ENCODE peak calls at places on chromosomes 13 and 19, in eight cellular contexts. R is activated T-cell treated with anti-CD3 and anti-CD28 coated beads, Interleukin-2, amount 50 U/mL, for 72 hours; Z is right cardiac atrium; L is pancreas; P is upper lobe of right lung; X is effector memory CD8-positive, alpha-beta T cell; C is CD4-positive, alpha-beta T cell; M is omental fat pad. S is an unnamed sample.

GRCh38 chr19:2426661-2427322 is 594 bp downstream of the TIMM13 start:
- ATAC-seq in M (peak), R (peak), C (peak), P (peak), Z (peak), X (no peak), L (peak), S (peak)

GRCh38 chr19:12982648-12983047 is 12.6 kb upstream of the NFIX start:
- ATAC-seq in R (no peak), Z (no peak), P (no peak), C (no peak), M (no peak), X (no peak), L (no peak), S (no peak)

GRCh38 chr13:79423801-79424642 is 18.0 kb upstream of the RBM26 start:
- ATAC-seq in L (peak), R (peak), X (peak), C (peak), P (peak), M (peak), Z (no peak), S (no peak)

GRCh38 chr13:46392967-46393366 is 5.9 kb upstream of the RUBCNL start:
- ATAC-seq in M (no peak), R (peak), X (no peak), C (no peak), L (no peak), P (no peak), Z (no peak), S (no peak)

GRCh38 chr13:34174671-34175145 is 356.8 kb downstream of the RFC3 start:
- ATAC-seq in X (no peak), L (no peak), P (no peak), R (no peak), C (no peak), Z (no peak), M (no peak), S (no peak)

GRCh38 chr19:19860756-19861390 is 4.8 kb upstream of the ZNF253 start:
- ATAC-seq in Z (peak), M (peak), X (peak), R (peak), P (no peak), C (peak), L (no peak), S (no peak)

GRCh38 chr13:103066079-103066880 is at the start of gene SLC10A2:
- ATAC-seq in P (no peak), C (no peak), R (no peak), L (no peak), Z (no peak), X (no peak), M (no peak), S (no peak)

GRCh38 chr13:75913925-75914324 is 277.8 kb downstream of the LMO7 start:
- ATAC-seq in R (no peak), X (no peak), P (no peak), L (no peak), C (no peak), Z (no peak), M (no peak), S (no peak)

GRCh38 chr19:33462112-33462726 is 59.4 kb downstream of the PEPD start:
- ATAC-seq in L (no peak), Z (no peak), M (no peak), C (no peak), R (no peak), P (no peak), X (no peak), S (no peak)

GRCh38 chr13:30133554-30133912 is 173.8 kb downstream of the KATNAL1 start:
- ATAC-seq in L (no peak), C (no peak), M (no peak), R (no peak), Z (no peak), P (no peak), X (no peak), S (no peak)

GRCh38 chr19:29836409-29836825 is 24.6 kb downstream of the CCNE1 start:
- ATAC-seq in X (no peak), Z (no peak), L (no peak), C (no peak), M (no peak), R (peak), P (no peak), S (no peak)

GRCh38 chr19:9070066-9070465 is 16.8 kb upstream of the OR1M1 start:
- ATAC-seq in R (no peak), X (no peak), M (no peak), Z (no peak), C (no peak), P (no peak), L (no peak), S (no peak)

GRCh38 chr13:30142502-30143211 is 164.7 kb downstream of the KATNAL1 start:
- ATAC-seq in X (peak), R (peak), C (peak), L (no peak), P (peak), M (peak), Z (peak), S (peak)

GRCh38 chr13:38341149-38341692 is 8.4 kb upstream of the UFM1 start:
- ATAC-seq in R (no peak), L (no peak), C (no peak), M (no peak), X (no peak), Z (no peak), P (no peak), S (no peak)

GRCh38 chr19:23784274-23784673 is 25.6 kb upstream of the ZNF681 start:
- ATAC-seq in Z (no peak), C (no peak), R (peak), P (no peak), M (no peak), L (no peak), X (no peak), S (no peak)

GRCh38 chr19:2827840-2828489 is 8.3 kb downstream of the ZNF554 start:
- ATAC-seq in C (no peak), R (no peak), M (no peak), L (no peak), Z (no peak), P (no peak), X (no peak), S (no peak)

GRCh38 chr19:43489310-43489709 is 15.2 kb downstream of the PHLDB3 start:
- ATAC-seq in P (peak), L (no peak), R (no peak), Z (no peak), C (no peak), M (no peak), X (no peak), S (no peak)

GRCh38 chr13:71770710-71771109 is 96.3 kb downstream of the DACH1 start:
- ATAC-seq in C (no peak), X (no peak), P (no peak), L (no peak), Z (no peak), R (no peak), M (no peak), S (no peak)

GRCh38 chr19:38841787-38842438 is 7.9 kb downstream of the HNRNPL start:
- ATAC-seq in P (no peak), L (no peak), X (peak), Z (no peak), M (no peak), C (peak), R (peak), S (no peak)

GRCh38 chr13:57716295-57716694 is 84.8 kb downstream of the PCDH17 start:
- ATAC-seq in R (no peak), L (no peak), M (no peak), P (peak), C (no peak), X (no peak), Z (no peak), S (no peak)

GRCh38 chr13:73970413-73971055 is 163.7 kb downstream of the KLF12 start:
- ATAC-seq in R (no peak), P (no peak), M (no peak), X (no peak), Z (peak), L (no peak), C (no peak), S (no peak)

GRCh38 chr13:112072531-112073244 is 5.7 kb downstream of the SOX1 start:
- ATAC-seq in P (peak), M (no peak), L (no peak), C (no peak), X (no peak), R (no peak), Z (no peak), S (peak)

GRCh38 chr13:28983661-28984060 is 163.5 kb downstream of the MTUS2 start:
- ATAC-seq in Z (no peak), C (no peak), X (no peak), L (peak), P (peak), R (no peak), M (no peak), S (no peak)

GRCh38 chr13:30832845-30833332 is 73.2 kb upstream of the MEDAG start:
- ATAC-seq in X (no peak), P (peak), L (peak), C (no peak), M (no peak), R (peak), Z (peak), S (no peak)

GRCh38 chr13:33931397-33931987 is 113.5 kb downstream of the RFC3 start:
- ATAC-seq in M (no peak), R (peak), L (no peak), P (peak), C (no peak), X (no peak), Z (peak), S (no peak)

GRCh38 chr13:78028960-78029359 is 110.3 kb upstream of the EDNRB start:
- ATAC-seq in L (no peak), X (no peak), M (no peak), P (no peak), R (no peak), Z (no peak), C (no peak), S (no peak)

GRCh38 chr13:75818181-75819110 is 182.3 kb downstream of the LMO7 start:
- ATAC-seq in L (no peak), P (no peak), X (no peak), R (no peak), M (no peak), C (no peak), Z (no peak), S (no peak)

GRCh38 chr19:35075202-35076025 is 33.9 kb downstream of the HPN start:
- ATAC-seq in X (no peak), M (no peak), P (no peak), R (no peak), C (no peak), Z (no peak), L (no peak), S (no peak)

GRCh38 chr19:5567360-5567970 is at the start of gene TINCR:
- ATAC-seq in C (no peak), P (peak), R (no peak), L (no peak), M (peak), X (no peak), Z (no peak), S (no peak)

GRCh38 chr13:26949701-26950345 is 189.2 kb upstream of the GPR12 start:
- ATAC-seq in Z (no peak), X (no peak), P (no peak), R (no peak), L (no peak), M (no peak), C (no peak), S (no peak)

GRCh38 chr19:45574526-45574925 is 10.1 kb downstream of the OPA3 start:
- ATAC-seq in P (no peak), M (no peak), X (no peak), L (no peak), Z (peak), C (no peak), R (no peak), S (no peak)

GRCh38 chr13:26017196-26017921 is 34.5 kb downstream of the SHISA2 start:
- ATAC-seq in L (no peak), M (no peak), R (peak), C (peak), Z (peak), P (peak), X (no peak), S (no peak)

GRCh38 chr19:18406749-18407148 is 9.3 kb upstream of the LRRC25 start:
- ATAC-seq in Z (no peak), C (no peak), M (no peak), P (no peak), R (no peak), X (no peak), L (no peak), S (no peak)

GRCh38 chr13:103557878-103558277 is 491.7 kb upstream of the SLC10A2 start:
- ATAC-seq in C (no peak), P (no peak), X (no peak), L (no peak), Z (no peak), M (no peak), R (no peak), S (no peak)

GRCh38 chr13:23359882-23360281 is 73.6 kb downstream of the SACS start:
- ATAC-seq in X (no peak), L (no peak), P (no peak), Z (no peak), R (no peak), M (no peak), C (no peak), S (no peak)